ENCODE peak calls at places on chromosome 19, in seven cellular contexts. N is K562, W is H1, O is SK-N-SH, K is GM12878, Q is HCT116, T is HepG2. M is an unnamed sample.

GRCh38 chr19:3276341-3276799 is 51.9 kb downstream of the CELF5 start:
- DNase-seq in N (peak), W (peak), O (peak), K (no peak), Q (peak), T (peak), M (peak)

GRCh38 chr19:703651-704446 is 4.9 kb upstream of the PALM start:
- DNase-seq in N (peak), W (peak), O (peak), K (no peak), Q (peak), T (peak), M (peak)

GRCh38 chr19:46746281-46746965 is at the start of gene STRN4:
- DNase-seq in N (peak), W (peak), O (peak), K (no peak), Q (no peak), T (no peak), M (peak)

GRCh38 chr19:50906217-50906616 is 5.0 kb downstream of the KLK4 start:
- DNase-seq in N (peak), W (peak), O (peak), K (no peak), Q (no peak), T (peak), M (peak)

GRCh38 chr19:40365613-40366401 is 17.3 kb downstream of the PLD3 start:
- DNase-seq in N (peak), W (peak), O (peak), K (no peak), Q (no peak), T (no peak), M (no peak)

GRCh38 chr19:459724-460511 is 915 bp downstream of the SHC2 start:
- DNase-seq in N (peak), W (peak), O (peak), K (no peak), Q (no peak), T (peak), M (peak)

GRCh38 chr19:12527034-12527836 is 24.0 kb downstream of the ZNF564 start:
- DNase-seq in N (no peak), W (no peak), O (no peak), K (no peak), Q (no peak), T (no peak), M (peak)

GRCh38 chr19:13102666-13103584 is at the start of gene LYL1:
- DNase-seq in N (peak), W (peak), O (peak), K (no peak), Q (no peak), T (peak), M (no peak)

GRCh38 chr19:1923319-1923718 is 17.7 kb upstream of the CSNK1G2 start:
- DNase-seq in N (no peak), W (no peak), O (no peak), K (no peak), Q (no peak), T (no peak), M (no peak)

GRCh38 chr19:3161453-3161852 is 17.1 kb upstream of the S1PR4 start:
- DNase-seq in N (no peak), W (no peak), O (no peak), K (no peak), Q (no peak), T (no peak), M (no peak)

GRCh38 chr19:10891360-10892108 is 20.2 kb downstream of the CARM1 start:
- DNase-seq in N (no peak), W (no peak), O (no peak), K (no peak), Q (no peak), T (no peak), M (peak)

GRCh38 chr19:40754611-40755247 is 3.7 kb downstream of the SNRPA start:
- DNase-seq in N (no peak), W (no peak), O (no peak), K (no peak), Q (no peak), T (peak), M (no peak)

GRCh38 chr19:30666301-30666803 is 294.2 kb downstream of the ZNF536 start:
- DNase-seq in N (peak), W (peak), O (peak), K (no peak), Q (no peak), T (peak), M (no peak)

GRCh38 chr19:6030214-6030507 is 52.2 kb upstream of the RANBP3 start:
- DNase-seq in N (no peak), W (no peak), O (no peak), K (no peak), Q (no peak), T (no peak), M (no peak)

GRCh38 chr19:54190942-54191670 is at the start of gene TSEN34:
- DNase-seq in N (peak), W (peak), O (peak), K (no peak), Q (peak), T (peak), M (no peak)

GRCh38 chr19:52464798-52465470 is 11.6 kb downstream of the ZNF578 start:
- DNase-seq in N (peak), W (peak), O (no peak), K (no peak), Q (peak), T (peak), M (peak)

GRCh38 chr19:1279782-1280341 is 4.5 kb downstream of the FAM174C start:
- DNase-seq in N (peak), W (peak), O (peak), K (no peak), Q (peak), T (peak), M (peak)

GRCh38 chr19:45632468-45633196 is 6.6 kb downstream of the EML2 start:
- DNase-seq in N (peak), W (peak), O (peak), K (no peak), Q (peak), T (no peak), M (peak)

GRCh38 chr19:39324242-39324842 is 3.7 kb upstream of the LRFN1 start:
- DNase-seq in N (no peak), W (no peak), O (no peak), K (no peak), Q (no peak), T (no peak), M (no peak)

GRCh38 chr19:2097330-2098327 is 914 bp downstream of the IZUMO4 start:
- DNase-seq in N (no peak), W (peak), O (no peak), K (no peak), Q (no peak), T (no peak), M (peak)

GRCh38 chr19:19371056-19371455 is 34.4 kb upstream of the GATAD2A start:
- DNase-seq in N (no peak), W (no peak), O (no peak), K (no peak), Q (peak), T (no peak), M (no peak)

GRCh38 chr19:45899253-45899652 is 3.2 kb downstream of the MYPOP start:
- DNase-seq in N (no peak), W (no peak), O (no peak), K (no peak), Q (no peak), T (no peak), M (no peak)

GRCh38 chr19:48813123-48813911 is 2.5 kb upstream of the BCAT2 start:
- DNase-seq in N (no peak), W (peak), O (peak), K (no peak), Q (no peak), T (peak), M (no peak)

GRCh38 chr19:6610934-6611370 is 20.0 kb upstream of the CD70 start:
- DNase-seq in N (no peak), W (no peak), O (no peak), K (no peak), Q (peak), T (no peak), M (no peak)

GRCh38 chr19:50496189-50497029 is 14.6 kb downstream of the JOSD2 start:
- DNase-seq in N (no peak), W (no peak), O (peak), K (no peak), Q (no peak), T (peak), M (no peak)

GRCh38 chr19:30263719-30264440 is 108.3 kb upstream of the ZNF536 start:
- DNase-seq in N (no peak), W (no peak), O (peak), K (no peak), Q (no peak), T (no peak), M (no peak)

GRCh38 chr19:30593358-30593757 is 221.2 kb downstream of the ZNF536 start:
- DNase-seq in N (no peak), W (peak), O (no peak), K (no peak), Q (no peak), T (no peak), M (no peak)

DNA sequence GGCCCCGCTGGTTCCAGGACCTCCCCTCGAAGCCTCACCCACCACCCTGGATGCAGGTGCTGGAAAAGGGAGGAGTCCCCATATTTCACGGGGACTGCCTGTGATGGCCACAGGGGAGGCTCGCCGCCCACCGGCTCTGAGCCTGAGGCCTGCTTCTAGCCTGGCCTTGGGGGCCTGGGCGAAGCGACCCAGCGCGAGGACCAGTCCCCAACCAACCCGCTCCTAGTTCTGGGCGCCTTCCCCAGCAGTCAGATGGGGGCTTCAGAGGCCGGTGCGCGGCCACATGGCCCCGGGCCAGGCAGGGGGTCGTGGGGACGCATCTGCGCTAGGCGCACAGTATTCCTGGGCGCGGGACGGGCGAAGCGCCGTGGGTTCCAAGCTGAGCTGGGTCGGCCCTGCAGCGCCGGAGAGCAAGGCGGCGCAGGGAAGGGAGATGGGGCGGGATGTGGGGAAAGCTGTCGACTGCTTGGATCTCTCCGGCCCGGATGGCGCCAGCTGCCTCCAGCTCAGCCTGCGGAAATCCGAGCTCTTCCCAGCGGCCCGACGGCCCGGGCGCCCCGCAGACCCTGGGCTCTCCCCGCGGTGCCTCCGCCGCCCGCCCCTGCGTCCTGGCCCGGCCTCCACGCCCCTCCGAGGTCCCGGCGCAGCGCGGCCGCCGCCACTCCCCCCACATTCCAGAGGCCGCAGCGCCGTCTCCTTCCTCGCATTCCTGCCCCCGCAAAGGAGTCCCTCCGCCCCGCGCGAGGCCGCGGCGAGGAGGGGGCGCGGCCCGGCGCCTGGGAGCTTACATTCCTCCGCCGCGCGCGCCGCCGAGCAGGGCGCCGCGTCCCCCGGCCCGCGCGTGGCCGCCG is at the start of gene WTIP:
- DNase-seq in N (no peak), W (peak), O (peak), K (no peak), Q (peak), T (peak), M (peak)
- TF ChIP-seq JUND in N (no peak), W (no peak), O (no peak), K (no peak), Q (no peak), T (no peak), M (no peak)

GRCh38 chr19:34475026-34475974 is 6.3 kb upstream of the WTIP start:
- DNase-seq in N (no peak), W (no peak), O (no peak), K (no peak), Q (no peak), T (no peak), M (no peak)
- TF ChIP-seq JUND in N (peak), W (no peak), O (peak), K (no peak), Q (no peak), T (no peak), M (no peak)

GRCh38 chr19:18278521-18279265 is 2.7 kb downstream of the JUND start:
- DNase-seq in N (peak), W (no peak), O (no peak), K (no peak), Q (no peak), T (no peak), M (peak)
- TF ChIP-seq JUND in N (no peak), W (no peak), O (no peak), K (no peak), Q (no peak), T (no peak), M (no peak)

GRCh38 chr19:4352701-4353121 is 9.3 kb downstream of the MPND start:
- DNase-seq in N (peak), W (peak), O (peak), K (no peak), Q (no peak), T (peak), M (peak)
- TF ChIP-seq JUND in N (peak), W (no peak), O (no peak), K (no peak), Q (no peak), T (no peak), M (no peak)

DNA sequence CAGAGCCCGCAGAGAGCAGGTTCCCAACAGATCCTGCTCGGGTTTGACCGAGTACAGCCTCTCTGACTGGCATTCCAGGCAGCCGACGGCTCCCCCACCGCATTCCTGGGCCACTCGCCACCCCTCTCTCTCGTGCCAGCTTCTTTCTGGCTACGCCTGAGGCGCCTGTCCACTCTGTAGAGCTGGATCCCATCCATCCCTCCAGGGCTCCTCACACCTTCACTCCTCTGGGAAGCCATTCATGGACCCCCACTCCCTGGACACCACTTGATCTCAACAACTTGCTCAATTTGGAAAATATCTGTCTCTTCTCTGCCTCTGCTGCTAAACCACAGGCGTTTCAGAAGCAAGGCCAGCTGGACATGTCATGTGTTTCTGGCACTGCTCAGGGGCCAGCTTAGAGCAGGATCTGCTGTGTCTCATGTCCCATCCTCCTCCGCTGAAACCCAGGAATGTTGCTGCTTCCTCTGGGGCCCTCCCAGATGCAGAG is 30.6 kb upstream of the ATP1A3 start:
- DNase-seq in N (no peak), W (no peak), O (no peak), K (no peak), Q (no peak), T (no peak), M (peak)
- TF ChIP-seq JUND in N (no peak), W (no peak), O (no peak), K (no peak), Q (no peak), T (no peak), M (no peak)

GRCh38 chr19:29259867-29260281 is 46.9 kb upstream of the UQCRFS1 start:
- DNase-seq in N (no peak), W (no peak), O (no peak), K (no peak), Q (no peak), T (no peak), M (no peak)

GRCh38 chr19:29262085-29262484 is 49.1 kb upstream of the UQCRFS1 start:
- DNase-seq in N (no peak), W (no peak), O (no peak), K (no peak), Q (no peak), T (no peak), M (no peak)

GRCh38 chr19:29263305-29264080 is 50.5 kb upstream of the UQCRFS1 start:
- DNase-seq in N (peak), W (peak), O (peak), K (no peak), Q (no peak), T (peak), M (peak)

GRCh38 chr19:29259153-29259552 is 46.2 kb upstream of the UQCRFS1 start:
- DNase-seq in N (peak), W (no peak), O (no peak), K (no peak), Q (no peak), T (no peak), M (no peak)

GRCh38 chr19:29260477-29261317 is 47.7 kb upstream of the UQCRFS1 start:
- DNase-seq in N (peak), W (peak), O (peak), K (peak), Q (peak), T (peak), M (peak)
- TF ChIP-seq JUND in N (no peak), W (no peak), O (no peak), K (no peak), Q (no peak), T (no peak), M (no peak)

DNA sequence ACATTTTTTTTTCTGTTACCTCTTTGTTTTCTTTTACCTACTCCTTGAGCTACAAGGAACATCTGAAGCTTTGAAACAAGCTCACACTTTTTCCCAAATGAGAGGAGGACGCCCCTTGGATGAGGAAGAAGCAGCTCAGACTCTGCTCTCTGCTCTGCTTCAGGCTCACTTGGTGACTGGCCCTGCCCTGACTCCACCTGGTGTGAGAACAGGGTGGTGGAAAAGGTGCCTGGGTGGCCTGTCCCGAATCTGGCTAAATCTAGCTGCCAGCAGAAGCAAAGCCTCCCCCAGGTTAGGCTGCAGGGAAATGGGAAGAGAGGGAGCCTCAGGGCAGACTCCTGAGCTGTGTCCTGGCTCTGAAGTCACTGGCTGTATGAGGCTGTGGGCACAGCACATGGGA is 68.0 kb upstream of the CEACAM8 start:
- DNase-seq in N (no peak), W (no peak), O (no peak), K (no peak), Q (peak), T (no peak), M (no peak)
- TF ChIP-seq JUND in N (no peak), W (no peak), O (no peak), K (no peak), Q (no peak), T (no peak), M (no peak)

DNA sequence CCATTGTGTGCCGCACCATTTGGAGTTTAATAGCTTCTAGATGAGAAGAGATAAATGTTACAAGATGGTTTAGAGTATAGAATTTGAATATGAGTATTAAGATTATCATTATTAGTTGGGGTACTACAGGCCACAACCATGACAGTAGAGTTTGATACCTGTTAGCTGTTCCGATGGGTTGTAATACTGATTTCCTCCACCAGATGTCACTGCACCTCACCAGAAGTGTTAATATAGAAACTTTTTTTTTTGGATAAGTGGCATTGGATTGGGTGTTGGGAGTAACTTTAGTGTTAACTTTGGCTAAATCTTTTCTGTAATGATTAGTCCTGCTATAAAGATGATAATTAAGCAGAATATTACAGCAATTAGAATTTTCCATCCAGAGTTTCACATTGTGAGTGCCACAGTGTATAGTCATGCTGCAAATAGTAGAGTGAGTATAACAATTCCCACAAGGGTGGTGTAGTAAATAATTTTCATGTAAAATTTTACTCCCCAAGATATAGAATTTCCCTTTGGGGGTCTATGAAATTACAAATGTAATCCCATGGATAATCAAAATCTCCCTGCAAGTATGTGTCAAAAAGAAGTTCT is 56.3 kb downstream of the PSG3 start:
- DNase-seq in N (peak), W (peak), O (peak), K (no peak), Q (peak), T (peak), M (peak)
- TF ChIP-seq JUND in N (no peak), W (no peak), O (no peak), K (no peak), Q (no peak), T (no peak), M (no peak)

M was measured in T47D.